ENCODE peak calls at places on chromosomes 4 and X, in ten cellular contexts. One of them, this sample, is unnamed.

GRCh38 chr4:81912420-81912819 is 440.7 kb upstream of the RASGEF1B start:
- DNase-seq in HEK293T: no peak
- DNase-seq in stimulated activated CD4-positive, alpha-beta T cell treated with anti-CD3 and anti-CD28 coated beads, Interleukin-15, amount 100 ng/mL, for 1 hour: no peak
- DNase-seq in fibroblast of villous mesenchyme: no peak
- DNase-seq in GM23338: no peak
- DNase-seq in foreskin keratinocyte: no peak
- DNase-seq in ELF-1: no peak
- DNase-seq in NCI-H345: no peak
- DNase-seq in caudate nucleus: no peak
- DNase-seq in sciatic nerve: no peak
- DNase-seq in this sample: no peak

GRCh38 chr4:133130171-133130570 is 18.9 kb upstream of the PCDH10 start:
- DNase-seq in NCI-H345: no peak
- DNase-seq in caudate nucleus: no peak
- DNase-seq in fibroblast of villous mesenchyme: no peak
- DNase-seq in sciatic nerve: no peak
- DNase-seq in GM23338: peak
- DNase-seq in ELF-1: no peak
- DNase-seq in HEK293T: no peak
- DNase-seq in stimulated activated CD4-positive, alpha-beta T cell treated with anti-CD3 and anti-CD28 coated beads, Interleukin-15, amount 100 ng/mL, for 1 hour: no peak
- DNase-seq in foreskin keratinocyte: no peak
- DNase-seq in this sample: peak

GRCh38 chrX:133448512-133449076 is 33.3 kb upstream of the GPC4 start:
- DNase-seq in foreskin keratinocyte: peak
- DNase-seq in fibroblast of villous mesenchyme: no peak
- DNase-seq in stimulated activated CD4-positive, alpha-beta T cell treated with anti-CD3 and anti-CD28 coated beads, Interleukin-15, amount 100 ng/mL, for 1 hour: no peak
- DNase-seq in HEK293T: no peak
- DNase-seq in GM23338: peak
- DNase-seq in caudate nucleus: no peak
- DNase-seq in sciatic nerve: no peak
- DNase-seq in NCI-H345: no peak
- DNase-seq in ELF-1: no peak
- DNase-seq in this sample: no peak

GRCh38 chrX:67614006-67614405 is 70.2 kb downstream of the AR start:
- DNase-seq in fibroblast of villous mesenchyme: no peak
- DNase-seq in stimulated activated CD4-positive, alpha-beta T cell treated with anti-CD3 and anti-CD28 coated beads, Interleukin-15, amount 100 ng/mL, for 1 hour: no peak
- DNase-seq in sciatic nerve: no peak
- DNase-seq in NCI-H345: no peak
- DNase-seq in ELF-1: no peak
- DNase-seq in caudate nucleus: no peak
- DNase-seq in foreskin keratinocyte: no peak
- DNase-seq in HEK293T: no peak
- DNase-seq in GM23338: no peak
- DNase-seq in this sample: no peak

GRCh38 chrX:101462892-101463291 is 22.4 kb upstream of the ARMCX4 start:
- DNase-seq in NCI-H345: no peak
- DNase-seq in GM23338: peak
- DNase-seq in sciatic nerve: no peak
- DNase-seq in fibroblast of villous mesenchyme: peak
- DNase-seq in HEK293T: peak
- DNase-seq in foreskin keratinocyte: peak
- DNase-seq in caudate nucleus: no peak
- DNase-seq in ELF-1: peak
- DNase-seq in stimulated activated CD4-positive, alpha-beta T cell treated with anti-CD3 and anti-CD28 coated beads, Interleukin-15, amount 100 ng/mL, for 1 hour: no peak
- DNase-seq in this sample: no peak

GRCh38 chr4:68406479-68406859 is 40.8 kb upstream of the TMPRSS11E start:
- DNase-seq in foreskin keratinocyte: no peak
- DNase-seq in HEK293T: no peak
- DNase-seq in caudate nucleus: no peak
- DNase-seq in NCI-H345: no peak
- DNase-seq in ELF-1: no peak
- DNase-seq in GM23338: no peak
- DNase-seq in fibroblast of villous mesenchyme: peak
- DNase-seq in stimulated activated CD4-positive, alpha-beta T cell treated with anti-CD3 and anti-CD28 coated beads, Interleukin-15, amount 100 ng/mL, for 1 hour: no peak
- DNase-seq in sciatic nerve: no peak
- DNase-seq in this sample: no peak

GRCh38 chr4:84497220-84497834 is 1.8 kb downstream of the NKX6-1 start:
- DNase-seq in HEK293T: peak
- DNase-seq in GM23338: peak
- DNase-seq in fibroblast of villous mesenchyme: no peak
- DNase-seq in sciatic nerve: peak
- DNase-seq in ELF-1: no peak
- DNase-seq in stimulated activated CD4-positive, alpha-beta T cell treated with anti-CD3 and anti-CD28 coated beads, Interleukin-15, amount 100 ng/mL, for 1 hour: no peak
- DNase-seq in NCI-H345: no peak
- DNase-seq in caudate nucleus: no peak
- DNase-seq in foreskin keratinocyte: no peak
- DNase-seq in this sample: no peak

GRCh38 chr4:151997461-151997860 is 236.7 kb upstream of the GATB start:
- DNase-seq in stimulated activated CD4-positive, alpha-beta T cell treated with anti-CD3 and anti-CD28 coated beads, Interleukin-15, amount 100 ng/mL, for 1 hour: no peak
- DNase-seq in caudate nucleus: no peak
- DNase-seq in NCI-H345: no peak
- DNase-seq in ELF-1: no peak
- DNase-seq in fibroblast of villous mesenchyme: no peak
- DNase-seq in GM23338: no peak
- DNase-seq in sciatic nerve: no peak
- DNase-seq in foreskin keratinocyte: no peak
- DNase-seq in HEK293T: no peak
- DNase-seq in this sample: no peak

GRCh38 chr4:177879851-177880250 is 437.6 kb upstream of the AGA start:
- DNase-seq in HEK293T: no peak
- DNase-seq in NCI-H345: no peak
- DNase-seq in stimulated activated CD4-positive, alpha-beta T cell treated with anti-CD3 and anti-CD28 coated beads, Interleukin-15, amount 100 ng/mL, for 1 hour: no peak
- DNase-seq in fibroblast of villous mesenchyme: no peak
- DNase-seq in sciatic nerve: no peak
- DNase-seq in ELF-1: peak
- DNase-seq in GM23338: peak
- DNase-seq in caudate nucleus: no peak
- DNase-seq in foreskin keratinocyte: no peak
- DNase-seq in this sample: no peak

GRCh38 chr4:166153539-166153938 is 280.5 kb downstream of the TLL1 start:
- DNase-seq in HEK293T: no peak
- DNase-seq in fibroblast of villous mesenchyme: no peak
- DNase-seq in stimulated activated CD4-positive, alpha-beta T cell treated with anti-CD3 and anti-CD28 coated beads, Interleukin-15, amount 100 ng/mL, for 1 hour: no peak
- DNase-seq in GM23338: no peak
- DNase-seq in NCI-H345: no peak
- DNase-seq in foreskin keratinocyte: no peak
- DNase-seq in ELF-1: no peak
- DNase-seq in caudate nucleus: no peak
- DNase-seq in sciatic nerve: no peak
- DNase-seq in this sample: no peak

GRCh38 chrX:68403060-68403459 is 30.2 kb downstream of the OPHN1 start:
- DNase-seq in stimulated activated CD4-positive, alpha-beta T cell treated with anti-CD3 and anti-CD28 coated beads, Interleukin-15, amount 100 ng/mL, for 1 hour: no peak
- DNase-seq in ELF-1: no peak
- DNase-seq in fibroblast of villous mesenchyme: no peak
- DNase-seq in HEK293T: no peak
- DNase-seq in NCI-H345: no peak
- DNase-seq in sciatic nerve: no peak
- DNase-seq in caudate nucleus: no peak
- DNase-seq in GM23338: no peak
- DNase-seq in foreskin keratinocyte: no peak
- DNase-seq in this sample: no peak

GRCh38 chr4:128565565-128566186 is 243.8 kb upstream of the JADE1 start:
- DNase-seq in caudate nucleus: no peak
- DNase-seq in stimulated activated CD4-positive, alpha-beta T cell treated with anti-CD3 and anti-CD28 coated beads, Interleukin-15, amount 100 ng/mL, for 1 hour: no peak
- DNase-seq in HEK293T: peak
- DNase-seq in fibroblast of villous mesenchyme: peak
- DNase-seq in foreskin keratinocyte: no peak
- DNase-seq in sciatic nerve: no peak
- DNase-seq in ELF-1: peak
- DNase-seq in GM23338: peak
- DNase-seq in NCI-H345: peak
- DNase-seq in this sample: no peak

GRCh38 chr4:47490550-47490949 is 5.5 kb downstream of the ATP10D start:
- DNase-seq in sciatic nerve: no peak
- DNase-seq in foreskin keratinocyte: no peak
- DNase-seq in GM23338: peak
- DNase-seq in NCI-H345: no peak
- DNase-seq in caudate nucleus: no peak
- DNase-seq in HEK293T: peak
- DNase-seq in fibroblast of villous mesenchyme: peak
- DNase-seq in stimulated activated CD4-positive, alpha-beta T cell treated with anti-CD3 and anti-CD28 coated beads, Interleukin-15, amount 100 ng/mL, for 1 hour: no peak
- DNase-seq in ELF-1: no peak
- DNase-seq in this sample: no peak

GRCh38 chr4:117135634-117136354 is 50.4 kb upstream of the TRAM1L1 start:
- DNase-seq in sciatic nerve: no peak
- DNase-seq in fibroblast of villous mesenchyme: no peak
- DNase-seq in HEK293T: no peak
- DNase-seq in stimulated activated CD4-positive, alpha-beta T cell treated with anti-CD3 and anti-CD28 coated beads, Interleukin-15, amount 100 ng/mL, for 1 hour: no peak
- DNase-seq in GM23338: peak
- DNase-seq in NCI-H345: no peak
- DNase-seq in caudate nucleus: no peak
- DNase-seq in foreskin keratinocyte: no peak
- DNase-seq in ELF-1: peak
- DNase-seq in this sample: no peak

GRCh38 chr4:74615411-74615810 is 170.5 kb downstream of the AREG start:
- DNase-seq in foreskin keratinocyte: no peak
- DNase-seq in stimulated activated CD4-positive, alpha-beta T cell treated with anti-CD3 and anti-CD28 coated beads, Interleukin-15, amount 100 ng/mL, for 1 hour: no peak
- DNase-seq in sciatic nerve: no peak
- DNase-seq in GM23338: no peak
- DNase-seq in ELF-1: no peak
- DNase-seq in HEK293T: no peak
- DNase-seq in caudate nucleus: no peak
- DNase-seq in NCI-H345: no peak
- DNase-seq in fibroblast of villous mesenchyme: peak
- DNase-seq in this sample: no peak

GRCh38 chr4:113901994-113902787 is 77.3 kb downstream of the ARSJ start:
- DNase-seq in sciatic nerve: no peak
- DNase-seq in fibroblast of villous mesenchyme: no peak
- DNase-seq in NCI-H345: peak
- DNase-seq in stimulated activated CD4-positive, alpha-beta T cell treated with anti-CD3 and anti-CD28 coated beads, Interleukin-15, amount 100 ng/mL, for 1 hour: peak
- DNase-seq in ELF-1: no peak
- DNase-seq in foreskin keratinocyte: no peak
- DNase-seq in GM23338: no peak
- DNase-seq in HEK293T: no peak
- DNase-seq in caudate nucleus: no peak
- DNase-seq in this sample: no peak

GRCh38 chrX:154780968-154781367 is 18.3 kb downstream of the DKC1 start:
- DNase-seq in GM23338: no peak
- DNase-seq in stimulated activated CD4-positive, alpha-beta T cell treated with anti-CD3 and anti-CD28 coated beads, Interleukin-15, amount 100 ng/mL, for 1 hour: no peak
- DNase-seq in HEK293T: no peak
- DNase-seq in caudate nucleus: no peak
- DNase-seq in foreskin keratinocyte: no peak
- DNase-seq in ELF-1: no peak
- DNase-seq in sciatic nerve: no peak
- DNase-seq in NCI-H345: no peak
- DNase-seq in fibroblast of villous mesenchyme: no peak
- DNase-seq in this sample: no peak

GRCh38 chr4:82784615-82785247 is 13.9 kb downstream of the SCD5 start:
- DNase-seq in ELF-1: peak
- DNase-seq in caudate nucleus: no peak
- DNase-seq in foreskin keratinocyte: no peak
- DNase-seq in sciatic nerve: no peak
- DNase-seq in stimulated activated CD4-positive, alpha-beta T cell treated with anti-CD3 and anti-CD28 coated beads, Interleukin-15, amount 100 ng/mL, for 1 hour: no peak
- DNase-seq in GM23338: no peak
- DNase-seq in fibroblast of villous mesenchyme: no peak
- DNase-seq in NCI-H345: no peak
- DNase-seq in HEK293T: no peak
- DNase-seq in this sample: no peak

GRCh38 chrX:50036481-50036880 is 114.1 kb downstream of the CLCN5 start:
- DNase-seq in ELF-1: no peak
- DNase-seq in NCI-H345: no peak
- DNase-seq in caudate nucleus: no peak
- DNase-seq in sciatic nerve: no peak
- DNase-seq in fibroblast of villous mesenchyme: no peak
- DNase-seq in foreskin keratinocyte: no peak
- DNase-seq in stimulated activated CD4-positive, alpha-beta T cell treated with anti-CD3 and anti-CD28 coated beads, Interleukin-15, amount 100 ng/mL, for 1 hour: no peak
- DNase-seq in GM23338: no peak
- DNase-seq in HEK293T: no peak
- DNase-seq in this sample: no peak

GRCh38 chr4:140718240-140718639 is 37.9 kb downstream of the TBC1D9 start:
- DNase-seq in sciatic nerve: no peak
- DNase-seq in NCI-H345: no peak
- DNase-seq in stimulated activated CD4-positive, alpha-beta T cell treated with anti-CD3 and anti-CD28 coated beads, Interleukin-15, amount 100 ng/mL, for 1 hour: no peak
- DNase-seq in fibroblast of villous mesenchyme: peak
- DNase-seq in caudate nucleus: no peak
- DNase-seq in HEK293T: no peak
- DNase-seq in GM23338: no peak
- DNase-seq in foreskin keratinocyte: peak
- DNase-seq in ELF-1: no peak
- DNase-seq in this sample: peak